ENCODE peak calls at places on chromosomes 1 and 21, in nine cellular contexts. P is lung, A is stomach, E is H1, D is cardiac muscle cell, G is GM06990, L is adrenal gland, F is fibroblast of villous mesenchyme, J is kidney epithelial cell. W is an unnamed sample.

GRCh38 chr1:162187676-162188075 is 118.2 kb downstream of the NOS1AP start:
- DNase-seq in P (no peak), A (no peak), E (no peak), D (peak; percentile 71), G (no peak), L (peak; percentile 79), F (no peak), J (no peak), W (no peak)

GRCh38 chr21:35120631-35121180 is 71.6 kb upstream of the RUNX1 start:
- DNase-seq in P (no peak), A (no peak), E (no peak), D (no peak), G (no peak), L (no peak), F (no peak), J (no peak), W (no peak)

GRCh38 chr1:169003864-169004516 is 102.5 kb upstream of the ATP1B1 start:
- DNase-seq in P (peak; percentile 49), A (peak; percentile 61), E (no peak), D (peak; percentile 25), G (no peak), L (peak; percentile 85), F (peak; percentile 41), J (no peak), W (no peak)

GRCh38 chr1:10228528-10228927 is 18.2 kb downstream of the KIF1B start:
- DNase-seq in P (no peak), A (no peak), E (no peak), D (peak; percentile 19), G (no peak), L (no peak), F (no peak), J (no peak), W (no peak)

GRCh38 chr1:41629571-41629970 is 145.1 kb upstream of the EDN2 start:
- DNase-seq in P (no peak), A (no peak), E (no peak), D (peak; percentile 82), G (no peak), L (no peak), F (peak; percentile 60), J (peak; percentile 77), W (no peak)

GRCh38 chr21:43893536-43894205 is 28.6 kb downstream of the AGPAT3 start:
- DNase-seq in P (peak; percentile 51), A (peak; percentile 49), E (no peak), D (peak; percentile 15), G (no peak), L (no peak), F (peak; percentile 29), J (no peak), W (no peak)

GRCh38 chr1:228063251-228064191 is 19.0 kb upstream of the ARF1 start:
- DNase-seq in P (no peak), A (peak; percentile 23), E (no peak), D (no peak), G (no peak), L (no peak), F (no peak), J (no peak), W (no peak)

GRCh38 chr1:28329395-28330153 is 734 bp downstream of the MED18 start:
- DNase-seq in P (no peak), A (peak; percentile 32), E (no peak), D (peak; percentile 51), G (peak; percentile 37), L (peak; percentile 49), F (peak; percentile 27), J (no peak), W (no peak)

GRCh38 chr1:109470245-109470644 is 3.9 kb downstream of the SYPL2 start:
- DNase-seq in P (no peak), A (no peak), E (no peak), D (no peak), G (no peak), L (no peak), F (no peak), J (no peak), W (no peak)

GRCh38 chr1:157139125-157139524 is 930 bp upstream of the ETV3 start:
- DNase-seq in P (no peak), A (no peak), E (no peak), D (no peak), G (no peak), L (no peak), F (no peak), J (no peak), W (no peak)
- H3K4me3 ChIP-seq in P (no peak overlapping the region), A (peak overlapping the region; percentile 67), E (peak overlapping the region; percentile 68), D (peak overlapping the region; percentile 94), G (peak overlapping the region; percentile 99), L (no peak overlapping the region), F (peak overlapping the region; percentile 92), J (peak overlapping the region; percentile 82), W (peak overlapping the region; percentile 68)

GRCh38 chr1:73755649-73756048 is 442.3 kb downstream of the LRRIQ3 start:
- DNase-seq in P (no peak), A (no peak), E (no peak), D (no peak), G (no peak), L (no peak), F (no peak), J (no peak), W (no peak)

GRCh38 chr1:73761559-73761958 is 436.4 kb downstream of the LRRIQ3 start:
- DNase-seq in P (no peak), A (no peak), E (no peak), D (no peak), G (no peak), L (no peak), F (no peak), J (no peak), W (no peak)

GRCh38 chr1:73756817-73757216 is 441.2 kb downstream of the LRRIQ3 start:
- DNase-seq in P (no peak), A (no peak), E (no peak), D (no peak), G (no peak), L (no peak), F (no peak), J (no peak), W (no peak)
- TF ChIP-seq CTCF in P (no peak), A (no peak), E (no peak), D (no peak), G (no peak), L (no peak), F (no peak), J (no peak), W (no peak)

DNA sequence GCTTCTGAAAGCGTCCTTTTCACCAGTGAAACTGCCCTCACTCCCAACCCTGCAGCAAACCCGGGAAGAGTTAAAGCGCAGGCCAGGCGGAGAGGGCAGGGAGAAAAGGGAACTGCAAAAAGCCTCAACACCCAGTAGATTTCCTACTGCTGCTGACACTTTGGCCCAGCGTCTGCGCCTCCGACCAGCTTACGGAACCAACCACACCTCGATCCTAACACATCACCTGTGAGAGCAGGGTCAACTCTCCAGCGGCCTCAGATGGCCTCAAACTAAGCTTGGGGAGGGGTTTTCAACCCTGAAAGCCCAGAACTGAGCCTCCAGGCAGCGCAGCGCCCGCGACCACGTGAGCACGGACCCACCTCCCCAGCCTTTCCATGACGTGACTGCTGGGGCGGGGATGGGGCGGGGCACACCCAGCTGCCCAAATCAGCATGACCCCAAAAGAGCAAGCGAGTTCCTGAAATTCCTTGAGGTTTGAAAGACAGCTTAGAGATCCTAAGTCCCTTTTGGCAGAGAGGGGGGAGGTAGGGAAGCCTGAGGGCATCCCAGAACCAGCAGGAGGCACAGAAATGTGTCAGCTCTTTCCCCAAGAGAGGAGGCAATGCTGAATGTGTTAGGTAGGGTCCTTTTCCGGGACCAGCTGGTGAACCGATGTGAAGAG is 59.1 kb downstream of the ITPKB start:
- DNase-seq in P (peak; percentile 85), A (peak; percentile 87), E (peak; percentile 97), D (peak; percentile 89), G (peak; percentile 76), L (peak; percentile 88), F (peak; percentile 85), J (no peak), W (no peak)
- H3K4me3 ChIP-seq in P (peak overlapping the region; percentile 50), A (peak overlapping the region; percentile 52), E (peak overlapping the region; percentile 39), D (peak overlapping the region; percentile 7), G (peak overlapping the region; percentile 54), L (peak overlapping the region; percentile 44), F (peak overlapping the region; percentile 64), J (peak overlapping the region; percentile 39), W (peak overlapping the region; percentile 34)

GRCh38 chr1:206909167-206909882 is 12.1 kb downstream of the IL24 start:
- DNase-seq in P (peak; percentile 89), A (peak; percentile 96), E (no peak), D (no peak), G (no peak), L (peak; percentile 50), F (peak; percentile 49), J (no peak), W (no peak)
- TF ChIP-seq CTCF in P (no peak), A (no peak), E (no peak), D (no peak), G (no peak), L (no peak), F (no peak), J (no peak), W (no peak)

DNA sequence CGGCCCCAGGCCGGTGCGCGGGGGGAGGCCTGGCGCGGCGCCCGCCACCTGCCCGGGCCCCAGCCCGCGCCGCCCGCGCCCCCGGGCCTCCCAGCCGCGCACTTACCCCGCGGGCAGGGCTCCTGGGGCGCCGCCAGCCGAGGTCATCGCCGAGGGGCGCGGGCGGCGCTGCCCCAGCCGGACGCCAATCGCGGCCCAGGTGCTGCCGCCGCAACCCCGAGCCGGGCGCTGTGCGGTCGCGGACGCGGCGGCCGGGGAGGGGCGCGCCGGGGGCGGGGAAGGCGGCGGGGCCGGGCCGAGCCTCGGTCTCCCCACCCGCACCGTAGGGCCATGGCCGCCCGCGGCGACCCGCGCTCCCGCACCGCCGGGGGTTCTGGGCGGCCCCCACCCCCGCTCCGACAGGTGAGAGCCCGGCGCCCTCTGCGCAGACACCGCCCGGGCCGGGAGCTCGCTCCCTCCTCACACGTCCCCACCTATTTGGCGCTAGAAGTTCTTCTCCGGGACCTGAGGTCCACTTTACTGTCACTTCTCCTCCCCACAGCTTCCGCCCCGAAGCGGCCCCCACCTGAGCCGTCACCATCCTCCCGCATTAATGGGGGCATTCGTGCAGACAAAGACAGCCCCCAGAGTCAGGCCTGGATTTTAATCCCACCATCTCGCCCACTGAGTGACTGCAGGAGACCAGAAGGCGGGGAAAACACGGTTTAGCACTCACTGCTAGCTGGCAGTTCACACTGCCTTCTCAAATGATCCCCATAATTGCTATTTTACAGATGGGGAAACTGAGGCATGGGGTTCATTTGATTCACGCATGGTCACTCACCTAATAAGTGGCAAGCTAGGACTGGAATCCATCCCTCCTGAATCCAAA is at the start of gene TTC39A:
- DNase-seq in P (no peak), A (peak; percentile 62), E (no peak), D (no peak), G (no peak), L (no peak), F (no peak), J (no peak), W (no peak)
- H3K4me3 ChIP-seq in P (peak within 1 kb of the TSS; percentile 36), A (peak within 1 kb of the TSS; percentile 45), E (peak within 1 kb of the TSS; percentile 64), D (peak within 1 kb of the TSS; percentile 42), G (peak within 1 kb of the TSS; percentile 53), L (no peak within 1 kb of the TSS), F (peak within 1 kb of the TSS; percentile 43), J (peak within 1 kb of the TSS; percentile 43), W (peak within 1 kb of the TSS; percentile 34)

GRCh38 chr21:45356251-45356650 is 48.7 kb upstream of the COL18A1 start:
- DNase-seq in P (no peak), A (no peak), E (no peak), D (no peak), G (no peak), L (no peak), F (no peak), J (no peak), W (no peak)
- TF ChIP-seq CTCF in P (no peak), A (no peak), E (peak; percentile 72), D (no peak), G (no peak), L (no peak), F (peak; percentile 22), J (peak; percentile 25), W (peak; percentile 18)

DNA sequence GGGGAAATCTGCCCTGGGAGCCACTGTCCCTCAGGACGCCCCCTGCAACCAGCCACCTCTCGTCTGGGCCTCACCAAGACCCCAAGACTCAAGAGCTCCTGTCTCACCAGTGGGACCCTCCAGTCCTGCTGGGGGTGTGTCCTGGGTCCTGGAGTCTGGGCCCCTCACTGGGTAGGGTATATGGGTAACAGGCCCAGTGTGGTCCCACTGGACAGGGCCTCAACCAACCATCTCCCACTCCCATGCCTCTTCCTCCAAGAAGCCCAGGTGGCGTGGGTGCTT is 737 bp upstream of the VWA1 start:
- DNase-seq in P (no peak), A (no peak), E (no peak), D (no peak), G (no peak), L (no peak), F (no peak), J (no peak), W (no peak)
- H3K4me3 ChIP-seq in P (no peak overlapping the region), A (peak overlapping the region; percentile 61), E (peak overlapping the region; percentile 21), D (no peak overlapping the region), G (no peak overlapping the region), L (no peak overlapping the region), F (no peak overlapping the region), J (no peak overlapping the region), W (no peak overlapping the region)

W was measured in GM12864.